ENCODE peak calls at places on chromosome 15, in six cellular contexts. K is left ventricle myocardium inferior, O is right atrium auricular region, S is foreskin keratinocyte, P is GM23338, N is foreskin fibroblast. L is an unnamed sample.

GRCh38 chr15:70156781-70157261 is 59.1 kb upstream of the TLE3 start:
- DNase-seq in K (peak; percentile 52), O (peak; percentile 68), S (no peak), P (no peak), N (peak; percentile 36), L (no peak)

GRCh38 chr15:66960519-66960918 is 104.9 kb upstream of the SMAD3 start:
- DNase-seq in K (no peak), O (no peak), S (no peak), P (no peak), N (no peak), L (no peak)

GRCh38 chr15:81303241-81304225 is 20.4 kb downstream of the STARD5 start:
- DNase-seq in K (no peak), O (no peak), S (no peak), P (peak; percentile 63), N (no peak), L (no peak)

GRCh38 chr15:84982301-84982920 is 755 bp downstream of the PDE8A start:
- DNase-seq in K (peak; percentile 44), O (peak; percentile 70), S (peak; percentile 22), P (peak; percentile 63), N (peak; percentile 48), L (no peak)

GRCh38 chr15:64979252-64979710 is 10.4 kb downstream of the SPG21 start:
- DNase-seq in K (no peak), O (no peak), S (no peak), P (peak; percentile 32), N (no peak), L (no peak)

GRCh38 chr15:55267401-55268053 is 22.1 kb downstream of the RAB27A start:
- DNase-seq in K (peak; percentile 25), O (no peak), S (peak; percentile 53), P (no peak), N (peak; percentile 23), L (no peak)

GRCh38 chr15:74200394-74200793 is 2.2 kb downstream of the STRA6 start:
- DNase-seq in K (no peak), O (no peak), S (peak; percentile 48), P (no peak), N (peak; percentile 86), L (no peak)

GRCh38 chr15:96858693-96859092 is 528.2 kb downstream of the NR2F2 start:
- DNase-seq in K (no peak), O (no peak), S (no peak), P (no peak), N (no peak), L (no peak)

GRCh38 chr15:25465835-25466234 is 27.0 kb upstream of the UBE3A start:
- DNase-seq in K (peak; percentile 44), O (no peak), S (no peak), P (no peak), N (no peak), L (no peak)

GRCh38 chr15:64985382-64986033 is 4.2 kb downstream of the SPG21 start:
- DNase-seq in K (no peak), O (no peak), S (no peak), P (no peak), N (peak; percentile 75), L (no peak)

GRCh38 chr15:60584355-60585023 is 105.5 kb upstream of the ICE2 start:
- DNase-seq in K (no peak), O (no peak), S (peak; percentile 44), P (no peak), N (no peak), L (no peak)

GRCh38 chr15:53869044-53869805 is 109.0 kb upstream of the UNC13C start:
- DNase-seq in K (no peak), O (no peak), S (no peak), P (peak; percentile 47), N (no peak), L (no peak)

GRCh38 chr15:90202929-90203328 is 1.8 kb downstream of the SEMA4B start:
- DNase-seq in K (no peak), O (no peak), S (no peak), P (no peak), N (no peak), L (no peak)

GRCh38 chr15:90200534-90201139 is 493 bp upstream of the SEMA4B start:
- DNase-seq in K (no peak), O (no peak), S (no peak), P (no peak), N (no peak), L (no peak)

GRCh38 chr15:90203473-90203872 is 2.3 kb downstream of the SEMA4B start:
- DNase-seq in K (no peak), O (no peak), S (no peak), P (no peak), N (no peak), L (no peak)

GRCh38 chr15:90201944-90202375 is 830 bp downstream of the SEMA4B start:
- DNase-seq in K (no peak), O (no peak), S (no peak), P (peak; percentile 52), N (peak; percentile 38), L (no peak)

GRCh38 chr15:90201150-90201943 is at the start of gene SEMA4B:
- DNase-seq in K (peak; percentile 76), O (no peak), S (no peak), P (peak; percentile 93), N (peak; percentile 83), L (no peak)
- TF ChIP-seq CTCF in K (peak; percentile 12), O (no peak), S (peak; percentile 4), P (no peak), N (no peak), L (no peak)

GRCh38 chr15:50238263-50238662 is 27.3 kb downstream of the HDC start:
- DNase-seq in K (no peak), O (no peak), S (no peak), P (no peak), N (no peak), L (no peak)

GRCh38 chr15:50244959-50245624 is 20.4 kb downstream of the HDC start:
- DNase-seq in K (no peak), O (no peak), S (no peak), P (no peak), N (no peak), L (no peak)

GRCh38 chr15:50236433-50236832 is 29.1 kb downstream of the HDC start:
- DNase-seq in K (no peak), O (no peak), S (no peak), P (no peak), N (no peak), L (no peak)

GRCh38 chr15:50244153-50244552 is 21.4 kb downstream of the HDC start:
- DNase-seq in K (no peak), O (no peak), S (no peak), P (no peak), N (no peak), L (no peak)

DNA sequence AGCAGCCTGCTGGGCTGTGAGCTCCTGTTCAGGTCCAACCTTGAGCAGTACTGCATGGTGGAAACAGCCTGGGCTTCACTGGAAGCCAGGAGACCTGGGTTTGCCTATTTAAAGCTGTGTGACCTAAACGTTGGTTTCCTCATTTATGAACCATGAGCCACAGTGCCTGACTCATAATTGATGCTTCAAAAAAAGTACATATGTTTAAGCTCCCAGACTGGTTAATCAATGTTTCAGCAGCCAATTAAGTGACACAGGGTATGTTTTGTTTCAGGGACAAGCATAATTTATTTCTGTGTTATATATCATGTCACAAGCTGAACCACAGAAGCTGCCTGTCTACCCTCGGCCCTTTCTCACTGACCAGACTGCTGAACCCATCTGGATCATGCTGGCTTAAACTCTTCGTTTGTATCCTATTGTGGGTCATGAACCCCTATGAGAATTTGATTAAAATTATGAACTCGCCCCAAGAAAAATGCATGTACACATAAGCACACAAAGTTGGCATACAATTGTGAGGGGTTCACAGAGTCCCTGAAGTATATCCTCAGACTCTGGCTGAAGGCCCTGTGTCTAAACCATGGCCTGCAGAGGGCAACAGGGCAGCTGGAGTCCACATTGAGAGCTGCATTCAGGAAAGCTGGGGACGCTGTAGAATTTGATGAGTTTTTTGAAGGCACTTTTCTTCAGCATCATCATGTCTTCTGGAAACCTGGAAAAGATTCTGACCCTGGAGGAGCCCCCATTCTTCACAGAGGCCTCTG is 23.7 kb downstream of the HDC start:
- DNase-seq in K (no peak), O (no peak), S (peak; percentile 63), P (no peak), N (peak; percentile 69), L (no peak)
- TF ChIP-seq CTCF in K (no peak), O (no peak), S (no peak), P (no peak), N (no peak), L (no peak)

GRCh38 chr15:101451192-101451799 is 38.2 kb downstream of the PCSK6 start:
- DNase-seq in K (peak; percentile 79), O (no peak), S (no peak), P (no peak), N (peak; percentile 65), L (no peak)
- TF ChIP-seq CTCF in K (no peak), O (no peak), S (no peak), P (no peak), N (no peak), L (no peak)

GRCh38 chr15:42182328-42182901 is 25.7 kb downstream of the VPS39 start:
- DNase-seq in K (no peak), O (no peak), S (no peak), P (no peak), N (no peak), L (no peak)

GRCh38 chr15:42184313-42184712 is 23.8 kb downstream of the VPS39 start:
- DNase-seq in K (peak; percentile 33), O (no peak), S (no peak), P (no peak), N (peak; percentile 22), L (no peak)

GRCh38 chr15:42184736-42185135 is 23.4 kb downstream of the VPS39 start:
- DNase-seq in K (no peak), O (no peak), S (no peak), P (no peak), N (no peak), L (no peak)

GRCh38 chr15:42178056-42178455 is 21.6 kb upstream of the PLA2G4F start:
- DNase-seq in K (no peak), O (no peak), S (no peak), P (no peak), N (no peak), L (no peak)

GRCh38 chr15:42182976-42183375 is 25.1 kb downstream of the VPS39 start:
- DNase-seq in K (no peak), O (no peak), S (no peak), P (no peak), N (no peak), L (no peak)
- TF ChIP-seq CTCF in K (no peak), O (no peak), S (no peak), P (no peak), N (no peak), L (no peak)

DNA sequence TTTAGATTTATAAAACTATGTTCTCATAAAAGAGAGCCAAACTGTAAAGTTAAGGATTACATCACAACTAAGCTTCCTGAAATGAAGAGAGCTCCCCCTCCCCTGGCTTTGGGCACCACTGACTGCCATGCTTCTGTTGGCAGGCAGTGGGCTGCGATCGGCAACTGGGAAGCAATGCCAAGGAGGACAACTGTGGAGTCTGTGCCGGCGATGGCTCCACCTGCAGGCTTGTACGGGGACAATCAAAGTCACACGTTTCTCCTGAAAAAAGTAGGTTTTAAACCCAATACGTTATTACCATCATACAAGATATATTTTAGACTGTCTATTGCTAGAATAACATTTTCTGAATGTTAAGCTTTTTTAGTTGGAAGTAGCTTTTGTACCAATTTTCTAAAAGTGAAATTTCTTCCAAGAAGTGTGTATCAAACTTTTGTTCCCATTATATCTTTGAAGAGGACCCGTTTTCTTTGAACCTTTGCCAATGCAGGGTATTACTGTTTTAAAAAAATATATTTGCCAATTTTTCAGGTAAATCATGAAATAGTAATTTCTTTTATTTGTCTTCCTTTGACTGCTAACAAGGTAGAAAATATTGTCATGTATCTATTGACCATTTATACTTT is 184.1 kb downstream of the ADAMTSL3 start:
- DNase-seq in K (no peak), O (no peak), S (peak; percentile 19), P (peak; percentile 78), N (peak; percentile 49), L (no peak)
- TF ChIP-seq CTCF in K (peak; percentile 61), O (no peak), S (peak; percentile 68), P (peak; percentile 67), N (peak; percentile 35), L (peak; percentile 36)

L was measured in osteocyte.